ENCODE peak calls at places on chromosomes 12 and 14, in eight cellular contexts. X, J, A, C, D, Y, E and U are unnamed samples.

GRCh38 chr12:11134300-11134699 is at the start of gene TAS2R30:
- DNase-seq in J (no peak), Y (no peak), D (no peak), X (no peak), C (no peak), E (no peak), A (no peak), U (no peak)

GRCh38 chr12:106815741-106816140 is 41.3 kb downstream of the RIC8B start:
- DNase-seq in J (no peak), C (no peak), E (no peak), X (no peak), A (no peak), D (no peak), Y (no peak), U (no peak)

GRCh38 chr14:103868242-103868897 is 21.0 kb upstream of the PPP1R13B start:
- DNase-seq in Y (no peak), C (no peak), X (peak; percentile 50), J (no peak), D (no peak), E (no peak), A (no peak), U (no peak)

GRCh38 chr12:47028981-47029708 is 50.3 kb upstream of the PCED1B start:
- DNase-seq in A (no peak), X (no peak), Y (no peak), D (no peak), E (no peak), J (no peak), C (no peak), U (no peak)

GRCh38 chr12:12676605-12677004 is 19.4 kb downstream of the GPR19 start:
- DNase-seq in X (no peak), C (no peak), E (no peak), A (no peak), D (peak; percentile 42), J (no peak), Y (no peak), U (no peak)

GRCh38 chr12:4001869-4002268 is 128.7 kb upstream of the PARP11 start:
- DNase-seq in A (no peak), J (no peak), X (no peak), C (no peak), D (no peak), E (no peak), Y (no peak), U (no peak)

GRCh38 chr12:40104461-40105264 is 1.2 kb downstream of the SLC2A13 start:
- DNase-seq in D (no peak), A (no peak), Y (peak; percentile 14), J (no peak), E (no peak), C (no peak), X (no peak), U (no peak)

GRCh38 chr14:54207991-54208520 is 188.8 kb upstream of the CDKN3 start:
- DNase-seq in D (no peak), E (no peak), C (no peak), A (no peak), X (no peak), J (no peak), Y (peak; percentile 40), U (no peak)

GRCh38 chr14:91413547-91414474 is 3.8 kb downstream of the CCDC88C start:
- DNase-seq in A (no peak), Y (no peak), D (peak; percentile 85), E (no peak), X (no peak), C (peak; percentile 78), J (no peak), U (peak; percentile 47)

GRCh38 chr14:77027538-77028383 is 747 bp downstream of the IRF2BPL start:
- DNase-seq in J (no peak), X (peak; percentile 92), Y (peak; percentile 86), D (peak; percentile 60), A (no peak), E (peak; percentile 54), C (peak; percentile 95), U (peak; percentile 71)

GRCh38 chr12:48165089-48166031 is 8.0 kb upstream of the ASB8 start:
- DNase-seq in Y (peak; percentile 75), E (no peak), D (peak; percentile 58), J (no peak), C (no peak), X (no peak), A (no peak), U (no peak)

GRCh38 chr12:114636723-114637480 is 47.1 kb downstream of the TBX3 start:
- DNase-seq in D (no peak), Y (peak; percentile 40), E (no peak), J (no peak), X (no peak), A (no peak), C (no peak), U (no peak)

GRCh38 chr12:51377099-51377984 is 13.9 kb downstream of the GALNT6 start:
- DNase-seq in E (no peak), Y (peak; percentile 51), J (no peak), C (peak; percentile 6), A (no peak), X (no peak), D (no peak), U (no peak)

GRCh38 chr12:104802198-104802597 is 155.9 kb downstream of the SLC41A2 start:
- DNase-seq in E (no peak), A (no peak), Y (peak; percentile 30), C (no peak), J (no peak), X (no peak), D (no peak), U (no peak)

GRCh38 chr12:6307521-6307920 is 3.0 kb upstream of the PLEKHG6 start:
- DNase-seq in X (no peak), Y (no peak), A (no peak), C (peak; percentile 76), E (no peak), J (no peak), D (no peak), U (no peak)

GRCh38 chr12:34296143-34297041 is 274.1 kb downstream of the ALG10 start:
- DNase-seq in Y (no peak), J (no peak), X (peak; percentile 46), E (no peak), A (no peak), D (no peak), C (peak; percentile 36), U (no peak)

GRCh38 chr12:31234955-31235867 is 90.7 kb downstream of the SINHCAF start:
- DNase-seq in E (no peak), X (no peak), C (no peak), D (no peak), J (no peak), Y (peak; percentile 62), A (no peak), U (no peak)

GRCh38 chr12:62865090-62865489 is 69.9 kb downstream of the PPM1H start:
- DNase-seq in C (no peak), J (no peak), A (no peak), X (no peak), Y (no peak), D (no peak), E (no peak), U (no peak)

GRCh38 chr12:63306476-63306875 is 155.5 kb upstream of the AVPR1A start:
- DNase-seq in Y (no peak), D (no peak), J (no peak), X (no peak), A (no peak), E (no peak), C (no peak), U (no peak)

GRCh38 chr12:89064780-89065179 is 287.5 kb downstream of the DUSP6 start:
- DNase-seq in E (no peak), C (no peak), X (no peak), Y (no peak), D (no peak), J (no peak), A (no peak), U (no peak)

GRCh38 chr14:50060871-50061663 is 55.3 kb downstream of the VCPKMT start:
- DNase-seq in J (peak; percentile 79), C (peak; percentile 75), X (no peak), A (peak; percentile 71), D (no peak), E (no peak), Y (peak; percentile 96), U (no peak)

DNA sequence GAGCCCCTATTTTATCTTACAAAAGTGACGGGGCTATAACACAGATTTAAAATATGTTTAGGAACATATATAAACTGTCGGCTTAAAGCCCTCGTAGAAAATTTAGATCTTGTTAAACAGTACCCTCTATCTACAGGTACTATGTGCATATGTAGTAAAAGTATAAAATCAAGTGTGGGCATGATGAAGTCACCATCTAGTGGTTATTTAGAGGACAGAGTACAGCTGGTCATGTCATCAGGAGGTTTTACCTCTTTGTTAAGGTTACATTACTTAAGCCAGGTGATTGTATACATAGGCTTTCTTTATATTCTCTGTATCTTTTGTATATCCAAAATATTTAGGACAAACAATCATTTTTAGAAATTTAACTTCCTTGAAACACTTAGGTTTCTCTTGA is 18.2 kb upstream of the TNS2 start:
- DNase-seq in E (no peak), J (no peak), D (no peak), Y (no peak), X (no peak), A (no peak), C (no peak), U (no peak)
- H3K9me3 ChIP-seq in E (no peaks in the 10 kb centered on the region), J (no peaks in the 10 kb centered on the region), D (no peaks in the 10 kb centered on the region), Y (no peaks in the 10 kb centered on the region), X (no peaks in the 10 kb centered on the region), A (no peaks in the 10 kb centered on the region), C (no peaks in the 10 kb centered on the region), U (no peaks in the 10 kb centered on the region)

DNA sequence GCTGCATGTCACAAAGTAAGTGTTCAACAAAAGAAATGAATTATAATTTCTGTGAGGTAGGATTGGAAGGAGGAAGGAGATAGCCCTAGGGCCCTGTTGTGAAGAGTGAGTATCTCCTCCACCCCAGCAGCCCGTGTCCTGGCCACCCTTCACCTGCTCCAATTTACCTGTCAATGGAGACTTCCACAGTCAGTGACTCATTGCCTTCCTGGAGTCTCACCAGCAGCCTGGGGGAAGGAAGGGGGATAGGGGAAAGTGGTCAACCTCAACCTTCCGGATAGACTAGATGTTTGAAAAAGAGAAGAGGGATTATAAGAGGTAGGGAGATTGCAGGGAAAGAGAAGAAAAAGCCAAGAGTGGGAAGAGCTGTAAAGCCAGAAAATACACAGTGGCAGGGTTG is 9.2 kb downstream of the STAT2 start:
- DNase-seq in C (peak; percentile 19), A (no peak), Y (no peak), X (no peak), J (no peak), E (no peak), D (no peak), U (no peak)
- H3K27ac ChIP-seq in C (no peak overlapping the region), A (no peak overlapping the region), Y (no peak overlapping the region), X (no peak overlapping the region), J (no peak overlapping the region), E (no peak overlapping the region), D (no peak overlapping the region), U (no peak overlapping the region)

DNA sequence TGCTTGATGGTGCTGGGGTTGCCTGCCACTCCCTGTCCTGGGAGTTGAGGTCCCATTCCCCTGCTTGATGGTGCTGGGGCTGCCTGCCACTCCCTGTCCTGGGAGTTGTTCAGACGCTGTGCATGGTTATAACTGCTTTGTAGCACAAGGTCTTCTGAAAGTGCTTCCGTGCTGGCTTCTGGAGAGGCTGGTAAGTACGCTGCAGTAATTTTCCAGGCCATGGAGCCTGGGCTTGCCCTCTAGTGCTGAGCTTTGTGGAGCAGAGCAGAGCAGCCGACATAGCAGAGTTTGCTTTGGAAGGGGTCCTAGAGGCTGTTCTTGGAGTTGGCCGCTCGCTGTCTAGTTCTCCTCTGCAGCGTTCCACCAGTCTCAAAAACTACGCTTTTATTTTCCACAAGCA is 6.3 kb downstream of the B4GALNT3 start:
- DNase-seq in Y (no peak), E (no peak), D (no peak), X (no peak), A (no peak), J (peak; percentile 66), C (no peak), U (no peak)
- TF ChIP-seq CTCF in Y (no peak), E (no peak), D (no peak), X (no peak), A (no peak), J (no peak), C (no peak), U (no peak)

GRCh38 chr12:25707056-25707455 is 154.0 kb upstream of the LMNTD1 start:
- DNase-seq in X (no peak), A (no peak), C (no peak), E (no peak), J (no peak), Y (no peak), D (no peak), U (no peak)
- H3K9me3 ChIP-seq in X (peaks cover 3% of the 10 kb centered on the region), A (no peaks in the 10 kb centered on the region), C (peaks cover 33% of the 10 kb centered on the region), E (no peaks in the 10 kb centered on the region), J (no peaks in the 10 kb centered on the region), Y (no peaks in the 10 kb centered on the region), D (no peaks in the 10 kb centered on the region), U (no peaks in the 10 kb centered on the region)